ENCODE peak calls at places on chromosomes 13 and 19, in ten cellular contexts. A is IMR-90; N is effector memory CD4-positive, alpha-beta T cell; Z is A549; D is aorta; W is DMS53; H is ACHN; P is stimulated activated CD4-positive, alpha-beta T cell treated with anti-CD3 and anti-CD28 coated beads, Interleukin-1b, Interleukin-23, amount 100 ng/mL, for 24 hours; Y is central memory CD4-positive, alpha-beta T cell; R is psoas muscle. F is an unnamed sample.

GRCh38 chr19:14081797-14082674 is 3.5 kb downstream of the C19orf67 start:
- DNase-seq in A (peak; percentile 27), N (no peak), Z (no peak), D (peak; percentile 86), W (peak; percentile 63), H (no peak), P (no peak), Y (peak; percentile 36), R (peak; percentile 76), F (peak; percentile 63)

GRCh38 chr13:46905249-46905648 is 8.4 kb upstream of the HTR2A start:
- DNase-seq in A (peak; percentile 26), N (no peak), Z (peak; percentile 5), D (no peak), W (peak; percentile 25), H (no peak), P (no peak), Y (no peak), R (no peak), F (no peak)

GRCh38 chr13:78621086-78621485 is 17.7 kb upstream of the POU4F1 start:
- DNase-seq in A (no peak), N (no peak), Z (no peak), D (no peak), W (peak; percentile 60), H (no peak), P (no peak), Y (no peak), R (no peak), F (peak; percentile 13)

GRCh38 chr19:13463296-13463695 is 43.0 kb downstream of the CACNA1A start:
- DNase-seq in A (peak; percentile 15), N (no peak), Z (no peak), D (no peak), W (peak; percentile 6), H (peak; percentile 49), P (no peak), Y (no peak), R (no peak), F (no peak)

GRCh38 chr19:22609630-22610029 is 24.5 kb upstream of the ZNF492 start:
- DNase-seq in A (no peak), N (no peak), Z (no peak), D (no peak), W (no peak), H (no peak), P (no peak), Y (no peak), R (no peak), F (no peak)

GRCh38 chr13:52446265-52446664 is 4.2 kb downstream of the VPS36 start:
- DNase-seq in A (no peak), N (no peak), Z (no peak), D (no peak), W (no peak), H (no peak), P (no peak), Y (no peak), R (no peak), F (no peak)

GRCh38 chr19:2014731-2015610 is 543 bp downstream of the BTBD2 start:
- DNase-seq in A (no peak), N (no peak), Z (no peak), D (no peak), W (peak; percentile 68), H (no peak), P (no peak), Y (no peak), R (no peak), F (peak; percentile 78)

GRCh38 chr19:52896431-52897148 is 845 bp downstream of the ZNF320 start:
- DNase-seq in A (peak; percentile 1), N (no peak), Z (no peak), D (no peak), W (peak; percentile 71), H (no peak), P (no peak), Y (no peak), R (peak; percentile 58), F (peak; percentile 71)

GRCh38 chr13:36323408-36323807 is 22.8 kb downstream of the SPART start:
- DNase-seq in A (no peak), N (no peak), Z (no peak), D (no peak), W (no peak), H (no peak), P (no peak), Y (no peak), R (no peak), F (no peak)

GRCh38 chr13:97212540-97213146 is 9.5 kb upstream of the MBNL2 start:
- DNase-seq in A (peak; percentile 49), N (no peak), Z (peak; percentile 48), D (no peak), W (peak; percentile 44), H (peak; percentile 44), P (no peak), Y (no peak), R (no peak), F (peak; percentile 94)

GRCh38 chr13:75326173-75327131 is 155.5 kb downstream of the TBC1D4 start:
- DNase-seq in A (peak; percentile 53), N (peak; percentile 37), Z (no peak), D (no peak), W (no peak), H (no peak), P (peak; percentile 29), Y (peak; percentile 81), R (no peak), F (no peak)

GRCh38 chr19:39261704-39262103 is 6.5 kb upstream of the IFNL2 start:
- DNase-seq in A (no peak), N (no peak), Z (no peak), D (no peak), W (no peak), H (no peak), P (no peak), Y (no peak), R (no peak), F (no peak)

GRCh38 chr19:10259162-10259905 is 7.3 kb downstream of the MRPL4 start:
- DNase-seq in A (peak; percentile 85), N (peak; percentile 83), Z (peak; percentile 86), D (peak; percentile 93), W (peak; percentile 95), H (peak; percentile 83), P (peak; percentile 91), Y (peak; percentile 82), R (peak; percentile 89), F (peak; percentile 86)

GRCh38 chr13:28117689-28118377 is 17.5 kb upstream of the FLT3 start:
- DNase-seq in A (no peak), N (no peak), Z (no peak), D (peak; percentile 57), W (peak; percentile 9), H (no peak), P (no peak), Y (no peak), R (no peak), F (peak; percentile 42)

GRCh38 chr13:20191902-20192469 is 752 bp downstream of the GJB2 start:
- DNase-seq in A (no peak), N (no peak), Z (peak; percentile 16), D (no peak), W (peak; percentile 69), H (peak; percentile 27), P (no peak), Y (no peak), R (no peak), F (no peak)

GRCh38 chr19:18202759-18203407 is 959 bp downstream of the RAB3A start:
- DNase-seq in A (no peak), N (no peak), Z (no peak), D (peak; percentile 82), W (peak; percentile 64), H (no peak), P (no peak), Y (no peak), R (peak; percentile 65), F (peak; percentile 65)

GRCh38 chr19:29964171-29964570 is 22.1 kb downstream of the URI1 start:
- DNase-seq in A (peak; percentile 47), N (no peak), Z (no peak), D (no peak), W (no peak), H (no peak), P (no peak), Y (no peak), R (no peak), F (no peak)